ENCODE peak calls at places on chromosome 12, in seven cellular contexts. Z is AG04450, R is mesendoderm, X is colonic mucosa, W is left ventricle myocardium inferior, H is fibroblast of lung, Q is upper lobe of right lung. A is an unnamed sample.

GRCh38 chr12:75361408-75361807 is 26.9 kb downstream of the GLIPR1L1 start:
- DNase-seq in Z (no peak), R (no peak), W (no peak), Q (no peak), X (no peak), H (no peak), A (no peak)

GRCh38 chr12:89352242-89352491 is 134 bp downstream of the DUSP6 start:
- DNase-seq in Z (no peak), R (no peak), W (no peak), Q (no peak), H (no peak), X (no peak), A (no peak)

GRCh38 chr12:108759914-108760313 is 28.6 kb upstream of the CORO1C start:
- DNase-seq in X (no peak), R (no peak), Z (no peak), H (no peak), W (no peak), Q (no peak), A (no peak)

GRCh38 chr12:102167821-102168605 is 29.6 kb downstream of the PMCH start:
- DNase-seq in W (no peak), H (peak; percentile 9), Z (no peak), R (no peak), Q (no peak), X (no peak), A (no peak)

GRCh38 chr12:95532851-95533250 is 18.4 kb downstream of the USP44 start:
- DNase-seq in X (no peak), R (no peak), Q (no peak), Z (no peak), H (peak; percentile 27), W (no peak), A (no peak)

GRCh38 chr12:11797317-11797913 is 147.9 kb downstream of the ETV6 start:
- DNase-seq in R (peak; percentile 53), W (no peak), H (peak; percentile 72), Z (peak; percentile 96), Q (no peak), X (no peak), A (no peak)

GRCh38 chr12:124289634-124290600 is 5.0 kb upstream of the RFLNA start:
- DNase-seq in W (no peak), Z (no peak), H (peak; percentile 42), R (no peak), Q (no peak), X (no peak), A (no peak)

GRCh38 chr12:12722351-12723146 is 5.4 kb downstream of the CDKN1B start:
- DNase-seq in X (no peak), Z (no peak), Q (no peak), R (no peak), H (peak; percentile 70), W (no peak), A (no peak)

GRCh38 chr12:113359133-113359938 is 949 bp downstream of the PLBD2 start:
- DNase-seq in W (peak; percentile 70), H (peak; percentile 19), X (peak; percentile 52), R (no peak), Z (no peak), Q (no peak), A (peak; percentile 85)

GRCh38 chr12:53097207-53097563 is 282 bp upstream of the IGFBP6 start:
- DNase-seq in Z (no peak), W (peak; percentile 49), H (peak; percentile 55), R (peak; percentile 66), X (no peak), Q (no peak), A (no peak)

GRCh38 chr12:68467514-68467913 is 135.4 kb upstream of the MDM1 start:
- DNase-seq in X (no peak), W (no peak), Q (no peak), R (no peak), Z (no peak), H (no peak), A (no peak)

GRCh38 chr12:68460236-68460635 is 128.1 kb upstream of the MDM1 start:
- DNase-seq in Q (no peak), H (no peak), R (no peak), X (no peak), Z (no peak), W (no peak), A (no peak)

GRCh38 chr12:68462799-68463198 is 130.6 kb upstream of the MDM1 start:
- DNase-seq in Z (no peak), X (no peak), Q (no peak), H (no peak), W (no peak), R (no peak), A (no peak)

GRCh38 chr12:68455676-68456345 is 123.6 kb upstream of the MDM1 start:
- DNase-seq in W (no peak), X (no peak), H (no peak), Z (no peak), R (no peak), Q (no peak), A (no peak)

DNA sequence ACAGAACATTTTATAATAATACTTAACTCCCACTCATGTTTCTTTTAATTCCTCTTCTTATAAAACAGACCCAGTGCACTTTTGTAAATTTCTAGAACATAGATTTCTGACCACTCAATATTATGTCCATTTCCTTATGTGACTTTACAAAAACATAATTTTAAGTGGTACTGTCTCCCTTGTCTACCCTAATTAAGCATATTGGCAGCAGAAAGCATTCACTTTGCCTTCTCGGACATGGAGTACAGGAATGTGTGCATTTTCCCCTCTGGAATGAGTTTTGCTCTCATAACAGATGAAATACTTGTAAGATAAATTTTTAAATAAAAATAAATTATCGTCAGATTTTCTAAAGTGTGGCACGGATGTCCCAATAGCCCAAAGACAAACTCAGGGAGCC is 129.5 kb upstream of the MDM1 start:
- DNase-seq in X (no peak), H (no peak), Z (no peak), Q (no peak), R (no peak), W (no peak), A (no peak)
- H3K27ac ChIP-seq in X (no peak overlapping the region), H (no peak overlapping the region), Z (no peak overlapping the region), Q (no peak overlapping the region), R (no peak overlapping the region), W (no peak overlapping the region), A (no peak overlapping the region)

GRCh38 chr12:1474059-1474537 is 120.3 kb downstream of the FBXL14 start:
- DNase-seq in Q (no peak), X (no peak), Z (peak; percentile 92), W (no peak), R (peak; percentile 19), H (peak; percentile 96), A (no peak)
- H3K27ac ChIP-seq in Q (no peak overlapping the region), X (peak overlapping the region; percentile 20), Z (peak overlapping the region; percentile 98), W (peak overlapping the region; percentile 54), R (no peak overlapping the region), H (peak overlapping the region; percentile 97), A (peak overlapping the region; percentile 81)

GRCh38 chr12:100716949-100717732 is 77.4 kb upstream of the ANO4 start:
- DNase-seq in Q (no peak), R (peak; percentile 56), X (no peak), H (peak; percentile 13), Z (no peak), W (no peak), A (no peak)
- H3K27ac ChIP-seq in Q (no peak overlapping the region), R (peak overlapping the region; percentile 65), X (no peak overlapping the region), H (no peak overlapping the region), Z (no peak overlapping the region), W (no peak overlapping the region), A (no peak overlapping the region)

GRCh38 chr12:118334241-118334640 is 38.5 kb downstream of the TAOK3 start:
- DNase-seq in Z (no peak), Q (no peak), H (peak; percentile 40), X (no peak), W (no peak), R (no peak), A (no peak)
- H3K27ac ChIP-seq in Z (no peak overlapping the region), Q (no peak overlapping the region), H (no peak overlapping the region), X (no peak overlapping the region), W (no peak overlapping the region), R (no peak overlapping the region), A (no peak overlapping the region)